ENCODE peak calls at places on chromosomes 2 and 18, in seven cellular contexts. A, Z, I, O, J, K and F are unnamed samples.

GRCh38 chr2:221377061-221377460 is 195.0 kb downstream of the EPHA4 start:
- DNase-seq in O (no peak), I (no peak), A (no peak), K (no peak), Z (no peak), J (no peak), F (no peak)

GRCh38 chr2:187586091-187586632 is 31.9 kb upstream of the TFPI start:
- DNase-seq in Z (no peak), I (peak; percentile 87), J (peak; percentile 79), A (no peak), O (no peak), K (peak; percentile 24), F (no peak)

GRCh38 chr2:233643128-233643527 is 6.9 kb downstream of the UGT1A10 start:
- DNase-seq in O (no peak), K (peak; percentile 2), J (peak; percentile 7), A (no peak), I (peak; percentile 16), Z (no peak), F (peak; percentile 5)

GRCh38 chr2:41207578-41207977 is 755.7 kb upstream of the SLC8A1 start:
- DNase-seq in I (no peak), O (no peak), K (no peak), J (no peak), Z (no peak), A (no peak), F (no peak)

GRCh38 chr18:78632111-78632541 is 347.5 kb upstream of the SALL3 start:
- DNase-seq in K (no peak), Z (no peak), J (no peak), A (no peak), I (no peak), O (no peak), F (no peak)

GRCh38 chr2:230939066-230939591 is 14.1 kb upstream of the GPR55 start:
- DNase-seq in J (no peak), A (peak; percentile 1), I (no peak), O (no peak), K (no peak), Z (no peak), F (no peak)

GRCh38 chr2:154699560-154699901 is 1.0 kb downstream of the KCNJ3 start:
- DNase-seq in K (no peak), O (no peak), Z (no peak), A (no peak), J (no peak), I (no peak), F (no peak)

GRCh38 chr2:204453730-204454167 is 91.5 kb upstream of the PARD3B start:
- DNase-seq in K (peak; percentile 15), J (no peak), O (no peak), A (no peak), I (peak; percentile 6), Z (no peak), F (no peak)

GRCh38 chr2:157732596-157732995 is 103.9 kb upstream of the ACVR1C start:
- DNase-seq in Z (no peak), O (no peak), J (peak; percentile 2), A (no peak), K (peak; percentile 39), I (no peak), F (no peak)

GRCh38 chr2:79971807-79972206 is 332.7 kb downstream of the LRRTM1 start:
- DNase-seq in A (no peak), J (no peak), Z (no peak), K (peak; percentile 54), I (no peak), O (no peak), F (no peak)

GRCh38 chr2:99278793-99279291 is 22.2 kb downstream of the LYG1 start:
- DNase-seq in K (peak; percentile 87), Z (no peak), O (no peak), A (no peak), I (peak; percentile 80), J (no peak), F (peak; percentile 56)

GRCh38 chr2:222057249-222058073 is 241.3 kb downstream of the PAX3 start:
- DNase-seq in O (no peak), J (peak; percentile 10), Z (no peak), A (no peak), I (peak; percentile 30), K (peak; percentile 13), F (no peak)

GRCh38 chr2:233006648-233007047 is 6.4 kb downstream of the NGEF start:
- DNase-seq in A (no peak), Z (no peak), K (no peak), O (no peak), J (no peak), I (no peak), F (no peak)

GRCh38 chr2:141341444-141341843 is 789.4 kb downstream of the LRP1B start:
- DNase-seq in J (no peak), I (peak; percentile 94), K (peak; percentile 82), O (no peak), Z (no peak), A (no peak), F (no peak)

GRCh38 chr18:62418258-62418657 is 93.1 kb downstream of the TNFRSF11A start:
- DNase-seq in K (no peak), I (no peak), O (no peak), Z (no peak), J (no peak), A (no peak), F (no peak)

GRCh38 chr18:77366725-77367641 is 117.3 kb downstream of the GALR1 start:
- DNase-seq in O (no peak), J (no peak), K (no peak), Z (no peak), A (no peak), I (peak; percentile 2), F (peak; percentile 38)

GRCh38 chr2:203344667-203345066 is 16.5 kb downstream of the ABI2 start:
- DNase-seq in I (no peak), A (no peak), O (no peak), Z (no peak), K (no peak), J (no peak), F (no peak)

GRCh38 chr2:95551055-95551568 is 40.7 kb upstream of the TRIM43 start:
- DNase-seq in O (no peak), A (no peak), Z (no peak), J (no peak), I (no peak), K (no peak), F (no peak)

GRCh38 chr2:9309147-9309546 is 102.5 kb downstream of the ASAP2 start:
- DNase-seq in O (no peak), I (no peak), Z (no peak), K (no peak), J (no peak), A (no peak), F (no peak)

GRCh38 chr2:223582001-223582400 is 20.2 kb downstream of the SCG2 start:
- DNase-seq in O (no peak), I (no peak), Z (no peak), A (no peak), K (no peak), J (no peak), F (no peak)